ENCODE peak calls at places on chromosomes 7 and 10, in five cellular contexts. I, A, Y, R and D are unnamed samples.

GRCh38 chr10:67665491-67665890 is 30.5 kb downstream of the CTNNA3 start:
- DNase-seq in I (no peak), Y (no peak), A (peak), R (no peak), D (peak)

GRCh38 chr7:155918720-155919399 is 106.6 kb upstream of the SHH start:
- DNase-seq in A (peak), Y (peak), I (no peak), R (peak), D (no peak)

GRCh38 chr7:42790196-42790595 is 121.7 kb downstream of the C7orf25 start:
- DNase-seq in I (no peak), R (peak), A (no peak), Y (no peak), D (no peak)

GRCh38 chr7:69508736-69509135 is 89.5 kb upstream of the AUTS2 start:
- DNase-seq in R (no peak), Y (no peak), I (no peak), A (no peak), D (no peak)

GRCh38 chr7:82317257-82317721 is 126.3 kb downstream of the CACNA2D1 start:
- DNase-seq in A (no peak), Y (no peak), R (peak), I (no peak), D (no peak)

GRCh38 chr7:131518626-131519025 is 37.8 kb downstream of the PODXL start:
- DNase-seq in I (no peak), Y (no peak), A (no peak), R (no peak), D (no peak)

GRCh38 chr10:61792921-61793320 is 108.6 kb upstream of the ARID5B start:
- DNase-seq in Y (no peak), R (no peak), A (no peak), I (no peak), D (no peak)

GRCh38 chr7:134315679-134316538 is 821 bp downstream of the SLC35B4 start:
- DNase-seq in I (no peak), Y (no peak), A (no peak), R (peak), D (no peak)

GRCh38 chr7:38171558-38172403 is 6.3 kb upstream of the STARD3NL start:
- DNase-seq in A (no peak), I (no peak), Y (no peak), R (no peak), D (peak)

GRCh38 chr10:13440709-13441061 is 88.1 kb downstream of the BEND7 start:
- DNase-seq in I (no peak), R (no peak), Y (no peak), A (peak), D (no peak)

GRCh38 chr7:139635521-139636240 is 112.2 kb downstream of the CLEC2L start:
- DNase-seq in Y (no peak), A (no peak), R (no peak), I (peak), D (no peak)

GRCh38 chr7:22841954-22842353 is 19.3 kb upstream of the TOMM7 start:
- DNase-seq in Y (no peak), R (peak), A (no peak), I (no peak), D (no peak)

GRCh38 chr10:36349445-36350063 is 707.5 kb upstream of the FZD8 start:
- DNase-seq in Y (no peak), A (no peak), I (no peak), R (peak), D (no peak)

GRCh38 chr7:17611611-17612010 is 313.2 kb downstream of the AHR start:
- DNase-seq in Y (no peak), R (no peak), A (no peak), I (no peak), D (no peak)

GRCh38 chr7:127885843-127886242 is 145.4 kb downstream of the LRRC4 start:
- DNase-seq in R (peak), Y (peak), A (no peak), I (no peak), D (no peak)

GRCh38 chr7:2011266-2012043 is 221.3 kb downstream of the MAD1L1 start:
- DNase-seq in I (no peak), A (no peak), R (no peak), Y (no peak), D (no peak)

GRCh38 chr7:140621326-140622035 is 19.1 kb downstream of the DENND2A start:
- DNase-seq in R (peak), Y (no peak), I (no peak), A (no peak), D (no peak)

GRCh38 chr10:79044036-79044664 is 24.6 kb upstream of the ZMIZ1 start:
- DNase-seq in Y (no peak), I (no peak), A (no peak), R (no peak), D (no peak)

GRCh38 chr10:125024496-125025234 is 82.7 kb downstream of the ZRANB1 start:
- DNase-seq in I (no peak), R (no peak), Y (no peak), A (no peak), D (no peak)

GRCh38 chr7:50209461-50210161 is 94.9 kb upstream of the IKZF1 start:
- DNase-seq in Y (no peak), R (no peak), I (no peak), A (no peak), D (no peak)

GRCh38 chr7:26376208-26376917 is 84.7 kb downstream of the SNX10 start:
- DNase-seq in R (no peak), A (no peak), Y (no peak), I (no peak), D (peak)

GRCh38 chr7:28483868-28484267 is 71.5 kb downstream of the CREB5 start:
- DNase-seq in A (no peak), I (no peak), R (no peak), Y (no peak), D (no peak)

GRCh38 chr10:101535949-101536348 is 52.1 kb downstream of the POLL start:
- DNase-seq in Y (no peak), I (no peak), A (no peak), R (no peak), D (no peak)